ENCODE peak calls at places on chromosome 4, in five cellular contexts. J is AG04450, H is heart right ventricle, L is WTC11, N is fibroblast of lung. M is an unnamed sample.

GRCh38 chr4:158159718-158160094 is 13.1 kb downstream of the GASK1B start:
- DNase-seq in H (no peak), L (no peak), N (peak; percentile 86), J (no peak), M (no peak)

GRCh38 chr4:126106658-126107057 is 791.9 kb downstream of the FAT4 start:
- DNase-seq in L (peak; percentile 22), J (no peak), H (no peak), N (no peak), M (no peak)

GRCh38 chr4:41214158-41215146 is at the start of gene APBB2:
- DNase-seq in L (peak; percentile 96), J (peak; percentile 96), N (peak; percentile 97), H (peak; percentile 96), M (peak; percentile 74)

GRCh38 chr4:152363086-152363485 is 172.8 kb downstream of the FBXW7 start:
- DNase-seq in N (peak; percentile 32), H (no peak), J (no peak), L (no peak), M (no peak)

GRCh38 chr4:8817081-8817812 is 54.4 kb downstream of the HMX1 start:
- DNase-seq in L (peak; percentile 3), J (no peak), H (no peak), N (no peak), M (no peak)

GRCh38 chr4:40564004-40564403 is 65.7 kb downstream of the RBM47 start:
- DNase-seq in L (no peak), H (peak; percentile 13), J (no peak), N (peak; percentile 37), M (no peak)

GRCh38 chr4:17068396-17068795 is 170.0 kb upstream of the LDB2 start:
- DNase-seq in L (no peak), J (no peak), H (no peak), N (peak; percentile 65), M (no peak)

GRCh38 chr4:161448550-161449180 is 715.1 kb downstream of the FSTL5 start:
- DNase-seq in L (no peak), H (no peak), J (no peak), N (no peak), M (no peak)

GRCh38 chr4:151782296-151782695 is 21.5 kb upstream of the GATB start:
- DNase-seq in N (no peak), J (no peak), L (no peak), H (no peak), M (no peak)

GRCh38 chr4:128601992-128602695 is 207.4 kb upstream of the JADE1 start:
- DNase-seq in L (no peak), N (peak; percentile 67), H (no peak), J (no peak), M (no peak)

GRCh38 chr4:127236875-127237274 is 395.9 kb upstream of the INTU start:
- DNase-seq in J (peak; percentile 66), H (no peak), L (no peak), N (no peak), M (no peak)
- TF ChIP-seq CTCF in J (no peak), H (no peak), L (no peak), N (no peak), M (no peak)

DNA sequence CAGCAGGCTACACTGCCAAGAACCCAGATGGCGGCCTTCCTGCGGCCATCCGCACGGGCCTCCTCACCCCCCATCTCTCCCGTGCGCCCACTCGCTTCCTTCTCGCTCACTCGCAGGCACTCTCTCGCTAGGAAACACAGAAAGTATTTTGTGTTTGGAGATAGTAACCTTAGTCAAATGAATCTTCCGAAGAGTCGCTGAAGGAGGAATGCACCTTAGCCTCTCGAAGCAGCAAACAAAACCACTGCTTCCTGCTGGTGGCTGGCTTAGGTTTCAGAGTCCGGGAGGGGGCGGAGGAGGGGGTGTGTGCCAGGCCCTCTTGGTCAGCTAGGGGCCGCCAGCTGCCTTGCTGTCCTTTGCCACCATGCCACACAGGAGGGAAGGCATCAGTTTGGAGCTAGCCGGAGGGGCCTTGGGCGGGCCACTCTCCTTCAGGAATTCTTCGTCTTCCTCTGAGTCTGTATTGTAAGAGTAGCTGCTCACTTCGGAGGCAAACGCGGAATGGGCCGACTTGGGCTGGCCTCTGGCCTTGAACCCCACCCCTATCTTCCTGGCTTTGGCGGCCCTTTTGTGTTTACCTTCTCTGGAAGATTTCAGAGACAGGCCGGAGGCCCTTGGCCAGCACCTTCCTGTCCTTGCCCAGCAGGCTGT is 73.2 kb upstream of the UCP1 start:
- DNase-seq in J (no peak), H (no peak), N (no peak), L (peak; percentile 56), M (no peak)
- TF ChIP-seq CTCF in J (no peak), H (no peak), N (peak; percentile 17), L (no peak), M (no peak)

DNA sequence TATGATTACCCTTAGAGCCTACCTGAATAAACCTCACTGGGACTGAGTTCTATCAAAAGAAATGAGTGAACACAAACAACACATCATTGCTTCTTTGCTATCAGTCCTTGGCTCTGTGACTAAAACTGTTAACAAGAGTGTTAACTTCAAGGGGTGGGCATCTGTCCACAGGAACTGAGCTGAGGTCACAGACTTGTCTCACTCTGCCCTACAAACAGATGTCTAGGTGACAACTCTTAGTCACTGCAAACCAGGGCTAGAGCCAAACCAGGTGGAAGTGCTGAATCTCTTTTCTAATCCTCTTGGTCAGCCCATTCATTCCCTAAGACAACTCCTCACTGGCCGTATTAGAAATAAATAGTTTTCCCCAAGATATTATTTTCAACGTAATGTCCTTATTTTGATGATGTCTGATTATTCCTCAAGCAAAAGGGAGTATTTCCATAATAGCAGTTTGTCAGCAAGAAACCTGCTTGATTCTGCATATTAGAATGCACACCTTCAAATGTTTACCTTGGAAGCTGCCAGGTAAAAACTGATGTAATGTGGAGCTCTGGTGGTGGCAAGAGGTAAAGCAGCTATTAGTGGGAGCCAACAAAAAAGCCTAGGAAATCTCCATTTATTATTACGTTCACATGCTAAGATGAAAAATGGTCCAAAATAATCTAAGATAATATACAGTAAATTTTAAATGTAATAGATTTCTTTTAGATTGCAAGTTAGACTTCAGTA is 4.0 kb downstream of the COL25A1 start:
- DNase-seq in L (no peak), H (no peak), N (no peak), J (no peak), M (no peak)
- TF ChIP-seq CTCF in L (peak; percentile 55), H (peak; percentile 29), N (peak; percentile 53), J (peak; percentile 48), M (peak; percentile 65)

GRCh38 chr4:122921971-122922876 is at the start of gene NUDT6:
- DNase-seq in N (peak; percentile 66), H (peak; percentile 56), L (peak; percentile 75), J (peak; percentile 6), M (peak; percentile 22)

GRCh38 chr4:122917731-122918130 is 4.7 kb downstream of the NUDT6 start:
- DNase-seq in L (no peak), J (no peak), N (peak; percentile 70), H (no peak), M (no peak)

GRCh38 chr4:122920473-122920872 is 1.9 kb downstream of the NUDT6 start:
- DNase-seq in J (no peak), H (no peak), N (no peak), L (no peak), M (no peak)

GRCh38 chr4:122921300-122921699 is 1.1 kb downstream of the NUDT6 start:
- DNase-seq in J (no peak), L (no peak), H (no peak), N (no peak), M (no peak)

GRCh38 chr4:122922877-122923511 is 597 bp upstream of the NUDT6 start:
- DNase-seq in H (peak; percentile 86), N (peak; percentile 86), J (peak; percentile 57), L (peak; percentile 82), M (peak; percentile 47)
- TF ChIP-seq CTCF in H (no peak), N (no peak), J (no peak), L (no peak), M (no peak)

DNA sequence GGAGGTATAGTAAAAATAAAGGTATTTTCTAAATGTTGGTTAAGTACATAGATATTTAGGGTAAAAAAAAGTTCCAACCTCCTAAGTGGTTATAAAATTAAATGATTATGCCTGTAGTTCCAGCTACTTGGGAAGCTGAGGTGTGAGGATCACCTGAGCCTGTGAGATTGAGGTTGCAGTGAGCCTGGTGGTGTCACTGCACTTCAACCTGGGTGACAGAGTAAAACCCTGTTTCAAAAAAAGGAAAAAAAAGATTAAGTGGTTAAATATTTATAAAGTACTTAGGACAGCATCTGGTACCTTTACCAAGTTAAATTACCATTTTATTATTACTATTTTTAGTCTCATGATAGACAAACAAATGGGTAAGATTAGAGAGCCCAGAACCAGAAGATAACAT is 1801.0 kb downstream of the C4orf33 start:
- DNase-seq in J (no peak), N (no peak), L (no peak), H (no peak), M (no peak)
- TF ChIP-seq CTCF in J (no peak), N (no peak), L (no peak), H (no peak), M (no peak)

DNA sequence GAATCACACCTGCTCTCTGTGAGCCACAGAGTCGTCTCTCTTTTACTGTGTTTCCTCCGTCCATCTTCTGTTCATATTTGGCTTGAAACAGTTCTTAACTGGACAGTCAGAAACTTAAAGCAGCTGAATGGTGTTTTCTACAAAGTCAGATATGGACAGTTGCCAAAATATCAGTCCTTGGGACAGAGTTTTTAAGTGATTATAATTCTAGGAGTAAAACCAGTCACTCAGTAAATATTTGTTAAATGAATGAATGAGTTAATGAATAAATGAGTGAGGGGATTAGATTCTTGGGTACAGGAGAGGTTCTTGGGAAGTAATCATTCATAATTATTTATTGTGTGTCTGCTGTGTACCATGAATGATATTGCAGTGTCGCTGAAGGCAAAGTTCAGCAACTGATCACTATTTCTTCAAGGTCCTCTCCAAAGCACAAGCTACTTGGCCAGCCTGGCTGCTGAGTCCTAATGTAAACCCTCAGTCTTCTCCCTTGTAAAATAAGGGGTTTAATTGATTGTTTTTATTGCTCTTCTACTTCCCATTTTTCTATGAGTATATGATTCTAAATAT is 5.5 kb upstream of the SCRG1 start:
- DNase-seq in J (no peak), N (no peak), H (no peak), L (no peak), M (no peak)
- TF ChIP-seq CTCF in J (no peak), N (no peak), H (no peak), L (no peak), M (no peak)

GRCh38 chr4:28463184-28463690 is 1602.6 kb downstream of the STIM2 start:
- DNase-seq in H (no peak), L (no peak), N (no peak), J (no peak), M (no peak)

GRCh38 chr4:28464823-28465222 is 1604.2 kb downstream of the STIM2 start:
- DNase-seq in N (no peak), H (no peak), L (no peak), J (no peak), M (no peak)

DNA sequence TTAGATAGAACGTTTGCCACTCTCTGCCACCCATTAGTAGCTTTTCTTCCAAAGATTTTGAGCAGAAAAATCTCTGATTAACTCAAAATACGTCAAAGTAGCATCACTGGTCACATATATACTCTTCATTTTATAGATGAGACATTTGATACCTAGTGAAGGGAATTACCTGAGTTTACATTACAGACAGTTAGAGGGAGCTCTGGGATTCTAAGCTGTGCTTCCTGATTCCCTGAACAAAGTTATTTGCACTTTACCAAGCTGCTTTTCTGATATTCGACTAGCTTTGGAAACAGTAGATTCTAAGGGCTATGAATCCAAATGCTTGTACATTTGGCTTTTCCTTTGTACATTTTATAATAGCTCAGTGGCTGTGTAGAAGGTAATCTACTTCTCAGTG is 1602.1 kb downstream of the STIM2 start:
- DNase-seq in J (no peak), L (no peak), H (no peak), N (no peak), M (no peak)
- TF ChIP-seq CTCF in J (no peak), L (no peak), H (no peak), N (no peak), M (peak; percentile 38)

DNA sequence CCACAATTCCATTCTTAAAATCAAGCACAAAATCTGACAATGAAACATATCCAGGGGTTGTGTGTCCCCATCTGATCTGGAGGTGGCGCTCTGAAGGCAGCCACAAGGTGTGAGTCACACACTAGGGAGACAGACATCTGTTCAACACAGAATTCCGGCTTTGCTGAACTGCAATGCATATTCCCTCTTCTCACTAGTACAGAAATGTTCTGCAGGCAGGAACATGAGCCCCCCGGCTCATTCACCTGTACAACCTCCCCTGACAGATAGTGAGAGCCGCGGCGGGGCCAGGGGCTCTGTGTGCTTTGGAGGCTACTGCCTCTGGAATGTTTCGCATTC is 41.9 kb downstream of the WDR1 start:
- DNase-seq in N (peak; percentile 67), L (peak; percentile 11), H (no peak), J (no peak), M (no peak)
- TF ChIP-seq CTCF in N (peak; percentile 62), L (no peak), H (peak; percentile 27), J (peak; percentile 59), M (peak; percentile 43)

M was measured in D721Med.